ENCODE peak calls at places on chromosomes 4 and X, in five cellular contexts. One of them, this sample, is unnamed.

GRCh38 chr4:105765690-105766407 is 57.3 kb downstream of the GSTCD start:
- DNase-seq in OCI-LY7: no peak
- DNase-seq in IMR-90: peak; percentile 94
- DNase-seq in left lung: no peak
- DNase-seq in PC-3: peak; percentile 85
- DNase-seq in this sample: peak; percentile 95

GRCh38 chr4:109733728-109734127 is 3.9 kb upstream of the PLA2G12A start:
- DNase-seq in OCI-LY7: no peak
- DNase-seq in IMR-90: no peak
- DNase-seq in left lung: no peak
- DNase-seq in PC-3: no peak
- DNase-seq in this sample: no peak

GRCh38 chrX:41276661-41277506 is 57.1 kb upstream of the DDX3X start:
- DNase-seq in OCI-LY7: peak; percentile 57
- DNase-seq in IMR-90: no peak
- DNase-seq in left lung: no peak
- DNase-seq in PC-3: no peak
- DNase-seq in this sample: no peak

GRCh38 chr4:7699040-7699439 is 240.6 kb downstream of the AFAP1 start:
- DNase-seq in OCI-LY7: no peak
- DNase-seq in IMR-90: peak; percentile 86
- DNase-seq in left lung: peak; percentile 48
- DNase-seq in PC-3: no peak
- DNase-seq in this sample: peak; percentile 23

GRCh38 chrX:8849462-8849861 is 48.3 kb upstream of the FAM9A start:
- DNase-seq in OCI-LY7: no peak
- DNase-seq in IMR-90: peak; percentile 26
- DNase-seq in left lung: no peak
- DNase-seq in PC-3: peak; percentile 69
- DNase-seq in this sample: no peak

GRCh38 chrX:15570145-15570544 is 30.6 kb downstream of the ACE2 start:
- DNase-seq in OCI-LY7: no peak
- DNase-seq in IMR-90: no peak
- DNase-seq in left lung: no peak
- DNase-seq in PC-3: no peak
- DNase-seq in this sample: no peak

GRCh38 chr4:102547973-102548372 is 46.8 kb downstream of the NFKB1 start:
- DNase-seq in OCI-LY7: no peak
- DNase-seq in IMR-90: no peak
- DNase-seq in left lung: no peak
- DNase-seq in PC-3: no peak
- DNase-seq in this sample: no peak

GRCh38 chr4:115433501-115433900 is 320.1 kb upstream of the NDST4 start:
- DNase-seq in OCI-LY7: no peak
- DNase-seq in IMR-90: no peak
- DNase-seq in left lung: no peak
- DNase-seq in PC-3: peak; percentile 32
- DNase-seq in this sample: no peak

GRCh38 chr4:15765910-15766703 is 12.0 kb upstream of the CD38 start:
- DNase-seq in OCI-LY7: peak; percentile 82
- DNase-seq in IMR-90: no peak
- DNase-seq in left lung: no peak
- DNase-seq in PC-3: no peak
- DNase-seq in this sample: no peak

GRCh38 chr4:15742637-15743036 is 35.5 kb upstream of the CD38 start:
- DNase-seq in OCI-LY7: no peak
- DNase-seq in IMR-90: no peak
- DNase-seq in left lung: no peak
- DNase-seq in PC-3: no peak
- DNase-seq in this sample: no peak

GRCh38 chr4:77203380-77204197 is 46.6 kb downstream of the CCNG2 start:
- DNase-seq in OCI-LY7: peak; percentile 86
- DNase-seq in IMR-90: peak; percentile 82
- DNase-seq in left lung: peak; percentile 35
- DNase-seq in PC-3: peak; percentile 79
- DNase-seq in this sample: peak; percentile 71

GRCh38 chrX:136623400-136623799 is 24.6 kb upstream of the CD40LG start:
- DNase-seq in OCI-LY7: no peak
- DNase-seq in IMR-90: no peak
- DNase-seq in left lung: no peak
- DNase-seq in PC-3: no peak
- DNase-seq in this sample: no peak

GRCh38 chr4:6198768-6199343 is 1.5 kb downstream of the JAKMIP1 start:
- DNase-seq in OCI-LY7: no peak
- DNase-seq in IMR-90: no peak
- DNase-seq in left lung: no peak
- DNase-seq in PC-3: no peak
- DNase-seq in this sample: no peak

GRCh38 chr4:41572414-41572986 is 34.5 kb downstream of the LIMCH1 start:
- DNase-seq in OCI-LY7: no peak
- DNase-seq in IMR-90: no peak
- DNase-seq in left lung: no peak
- DNase-seq in PC-3: no peak
- DNase-seq in this sample: no peak

GRCh38 chrX:26295425-26295824 is 79.5 kb downstream of the MAGEB5 start:
- DNase-seq in OCI-LY7: no peak
- DNase-seq in IMR-90: no peak
- DNase-seq in left lung: no peak
- DNase-seq in PC-3: no peak
- DNase-seq in this sample: peak; percentile 4

GRCh38 chr4:59869056-59869455 is 1331.1 kb upstream of the ADGRL3 start:
- DNase-seq in OCI-LY7: no peak
- DNase-seq in IMR-90: no peak
- DNase-seq in left lung: no peak
- DNase-seq in PC-3: no peak
- DNase-seq in this sample: no peak

GRCh38 chrX:26262121-26262523 is 46.2 kb downstream of the MAGEB5 start:
- DNase-seq in OCI-LY7: no peak
- DNase-seq in IMR-90: peak; percentile 26
- DNase-seq in left lung: no peak
- DNase-seq in PC-3: peak; percentile 7
- DNase-seq in this sample: peak; percentile 48

GRCh38 chr4:6278801-6279197 is 9.1 kb downstream of the WFS1 start:
- DNase-seq in OCI-LY7: no peak
- DNase-seq in IMR-90: peak; percentile 65
- DNase-seq in left lung: no peak
- DNase-seq in PC-3: no peak
- DNase-seq in this sample: peak; percentile 56

GRCh38 chr4:98421106-98421505 is 159.9 kb downstream of the RAP1GDS1 start:
- DNase-seq in OCI-LY7: no peak
- DNase-seq in IMR-90: peak; percentile 77
- DNase-seq in left lung: no peak
- DNase-seq in PC-3: no peak
- DNase-seq in this sample: peak; percentile 70

GRCh38 chr4:98416844-98417243 is 155.7 kb downstream of the RAP1GDS1 start:
- DNase-seq in OCI-LY7: no peak
- DNase-seq in IMR-90: no peak
- DNase-seq in left lung: no peak
- DNase-seq in PC-3: no peak
- DNase-seq in this sample: no peak
- H3K36me3 ChIP-seq in OCI-LY7: peaks cover 52% of the 10 kb centered on the region
- H3K36me3 ChIP-seq in IMR-90: peaks cover 2% of the 10 kb centered on the region
- H3K36me3 ChIP-seq in left lung: peaks cover 67% of the 10 kb centered on the region
- H3K36me3 ChIP-seq in PC-3: peaks cover 6% of the 10 kb centered on the region
- H3K36me3 ChIP-seq in this sample: no peaks in the 10 kb centered on the region

GRCh38 chr4:23717528-23718248 is 172.2 kb downstream of the PPARGC1A start:
- DNase-seq in OCI-LY7: peak; percentile 39
- DNase-seq in IMR-90: peak; percentile 31
- DNase-seq in left lung: no peak
- DNase-seq in PC-3: peak; percentile 43
- DNase-seq in this sample: peak; percentile 15
- TF ChIP-seq CTCF in OCI-LY7: peak; percentile 73
- TF ChIP-seq CTCF in IMR-90: peak; percentile 46
- TF ChIP-seq CTCF in left lung: peak; percentile 16
- TF ChIP-seq CTCF in PC-3: peak; percentile 57
- TF ChIP-seq CTCF in this sample: peak; percentile 50

GRCh38 chrX:38087594-38087993 is 81.2 kb downstream of the SYTL5 start:
- DNase-seq in OCI-LY7: no peak
- DNase-seq in IMR-90: no peak
- DNase-seq in left lung: no peak
- DNase-seq in PC-3: peak; percentile 65
- DNase-seq in this sample: no peak

GRCh38 chrX:38089173-38089982 is 83.0 kb downstream of the SYTL5 start:
- DNase-seq in OCI-LY7: no peak
- DNase-seq in IMR-90: no peak
- DNase-seq in left lung: no peak
- DNase-seq in PC-3: no peak
- DNase-seq in this sample: no peak

GRCh38 chrX:38081926-38082708 is 75.8 kb downstream of the SYTL5 start:
- DNase-seq in OCI-LY7: no peak
- DNase-seq in IMR-90: no peak
- DNase-seq in left lung: no peak
- DNase-seq in PC-3: no peak
- DNase-seq in this sample: no peak

GRCh38 chrX:38085797-38086196 is 79.4 kb downstream of the SYTL5 start:
- DNase-seq in OCI-LY7: no peak
- DNase-seq in IMR-90: no peak
- DNase-seq in left lung: no peak
- DNase-seq in PC-3: no peak
- DNase-seq in this sample: no peak

GRCh38 chrX:38086451-38087215 is 80.3 kb downstream of the SYTL5 start:
- DNase-seq in OCI-LY7: no peak
- DNase-seq in IMR-90: no peak
- DNase-seq in left lung: no peak
- DNase-seq in PC-3: no peak
- DNase-seq in this sample: no peak
- H3K36me3 ChIP-seq in OCI-LY7: no peaks in the 10 kb centered on the region
- H3K36me3 ChIP-seq in IMR-90: no peaks in the 10 kb centered on the region
- H3K36me3 ChIP-seq in left lung: no peaks in the 10 kb centered on the region
- H3K36me3 ChIP-seq in PC-3: no peaks in the 10 kb centered on the region
- H3K36me3 ChIP-seq in this sample: no peaks in the 10 kb centered on the region

GRCh38 chr4:98672583-98673281 is 14.3 kb upstream of the TSPAN5 start:
- DNase-seq in OCI-LY7: no peak
- DNase-seq in IMR-90: no peak
- DNase-seq in left lung: no peak
- DNase-seq in PC-3: no peak
- DNase-seq in this sample: no peak
- TF ChIP-seq CTCF in OCI-LY7: no peak
- TF ChIP-seq CTCF in IMR-90: no peak
- TF ChIP-seq CTCF in left lung: no peak
- TF ChIP-seq CTCF in PC-3: no peak
- TF ChIP-seq CTCF in this sample: no peak

GRCh38 chr4:73087871-73088270 is 18.4 kb upstream of the COX18 start:
- DNase-seq in OCI-LY7: no peak
- DNase-seq in IMR-90: no peak
- DNase-seq in left lung: no peak
- DNase-seq in PC-3: no peak
- DNase-seq in this sample: no peak

GRCh38 chr4:73098713-73099112 is 29.2 kb upstream of the COX18 start:
- DNase-seq in OCI-LY7: no peak
- DNase-seq in IMR-90: no peak
- DNase-seq in left lung: no peak
- DNase-seq in PC-3: no peak
- DNase-seq in this sample: no peak

GRCh38 chr4:73090738-73091137 is 21.2 kb upstream of the COX18 start:
- DNase-seq in OCI-LY7: no peak
- DNase-seq in IMR-90: no peak
- DNase-seq in left lung: no peak
- DNase-seq in PC-3: no peak
- DNase-seq in this sample: no peak

DNA sequence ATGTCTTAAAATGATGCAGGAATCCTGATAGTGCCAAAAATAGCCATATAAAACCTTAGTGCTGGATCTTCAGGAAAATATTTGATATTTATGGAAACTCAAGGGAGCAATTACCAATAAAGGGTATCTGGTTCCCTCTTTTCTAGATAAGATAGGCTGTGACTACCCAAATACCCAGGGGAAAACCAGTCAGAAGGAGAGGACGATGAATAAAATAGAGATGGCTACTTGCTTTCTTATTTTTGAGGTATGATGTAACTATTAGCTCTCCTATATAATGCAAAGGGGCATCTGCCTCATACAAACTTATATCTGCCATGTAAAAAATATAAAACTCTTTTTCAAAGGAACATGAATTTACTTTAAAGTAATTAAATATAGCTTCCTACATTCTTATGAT is 23.4 kb upstream of the COX18 start:
- DNase-seq in OCI-LY7: no peak
- DNase-seq in IMR-90: no peak
- DNase-seq in left lung: no peak
- DNase-seq in PC-3: no peak
- DNase-seq in this sample: no peak
- H3K36me3 ChIP-seq in OCI-LY7: peaks cover 96% of the 10 kb centered on the region
- H3K36me3 ChIP-seq in IMR-90: peaks cover 27% of the 10 kb centered on the region
- H3K36me3 ChIP-seq in left lung: peaks cover 86% of the 10 kb centered on the region
- H3K36me3 ChIP-seq in PC-3: peaks cover 48% of the 10 kb centered on the region
- H3K36me3 ChIP-seq in this sample: peaks cover 46% of the 10 kb centered on the region

DNA sequence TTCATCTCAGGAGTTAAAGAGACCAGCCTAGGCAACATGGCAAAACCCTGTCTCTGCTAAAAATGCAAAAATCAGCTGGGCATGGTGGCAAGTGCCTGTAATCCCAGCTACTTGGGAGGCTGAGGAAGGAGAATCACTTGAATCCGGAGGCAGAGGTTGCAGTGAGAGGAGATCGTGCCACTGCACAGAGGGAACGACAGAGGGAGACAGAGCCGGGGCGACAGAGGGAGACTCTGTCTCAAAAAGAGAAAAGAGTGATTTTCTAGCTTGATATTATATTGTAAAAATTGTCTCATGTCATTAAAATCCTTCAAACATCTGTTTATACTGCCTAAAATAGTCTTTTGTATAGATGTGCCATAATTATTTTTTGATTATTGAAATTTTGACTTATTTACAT is 225.4 kb upstream of the AGA start:
- DNase-seq in OCI-LY7: no peak
- DNase-seq in IMR-90: no peak
- DNase-seq in left lung: no peak
- DNase-seq in PC-3: peak; percentile 49
- DNase-seq in this sample: no peak
- TF ChIP-seq CTCF in OCI-LY7: no peak
- TF ChIP-seq CTCF in IMR-90: no peak
- TF ChIP-seq CTCF in left lung: no peak
- TF ChIP-seq CTCF in PC-3: peak; percentile 71
- TF ChIP-seq CTCF in this sample: peak; percentile 36

GRCh38 chr4:88742561-88742960 is 44.9 kb upstream of the NAP1L5 start:
- DNase-seq in OCI-LY7: no peak
- DNase-seq in IMR-90: peak; percentile 36
- DNase-seq in left lung: no peak
- DNase-seq in PC-3: no peak
- DNase-seq in this sample: peak; percentile 8
- H3K36me3 ChIP-seq in OCI-LY7: no peaks in the 10 kb centered on the region
- H3K36me3 ChIP-seq in IMR-90: peaks cover 23% of the 10 kb centered on the region
- H3K36me3 ChIP-seq in left lung: peaks cover 40% of the 10 kb centered on the region
- H3K36me3 ChIP-seq in PC-3: peaks cover 7% of the 10 kb centered on the region
- H3K36me3 ChIP-seq in this sample: peaks cover 10% of the 10 kb centered on the region

GRCh38 chr4:24889991-24890390 is 22.9 kb downstream of the CCDC149 start:
- DNase-seq in OCI-LY7: no peak
- DNase-seq in IMR-90: peak; percentile 34
- DNase-seq in left lung: no peak
- DNase-seq in PC-3: peak; percentile 43
- DNase-seq in this sample: no peak
- TF ChIP-seq CTCF in OCI-LY7: no peak
- TF ChIP-seq CTCF in IMR-90: no peak
- TF ChIP-seq CTCF in left lung: no peak
- TF ChIP-seq CTCF in PC-3: no peak
- TF ChIP-seq CTCF in this sample: no peak

DNA sequence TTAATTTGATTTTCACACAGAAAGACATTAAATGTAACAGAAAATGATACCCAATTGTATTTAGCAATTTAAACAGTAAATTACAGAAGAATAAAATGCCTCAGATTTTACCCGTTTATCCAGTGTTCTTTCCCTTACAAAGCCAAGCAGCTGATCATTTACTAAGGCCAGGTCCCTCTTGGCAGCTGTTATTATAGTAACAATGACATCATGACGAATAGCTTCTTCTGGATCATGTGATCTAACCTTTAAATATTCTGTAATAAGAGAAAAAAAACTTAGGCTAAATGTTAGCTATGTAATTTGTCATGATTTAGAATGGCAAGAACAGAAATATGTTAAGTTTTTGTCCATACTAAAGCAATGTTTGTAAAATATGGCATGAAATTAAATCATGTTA is 69.4 kb downstream of the PDS5A start:
- DNase-seq in OCI-LY7: no peak
- DNase-seq in IMR-90: peak; percentile 40
- DNase-seq in left lung: no peak
- DNase-seq in PC-3: no peak
- DNase-seq in this sample: no peak
- H3K36me3 ChIP-seq in OCI-LY7: peaks cover 84% of the 10 kb centered on the region
- H3K36me3 ChIP-seq in IMR-90: peaks cover 16% of the 10 kb centered on the region
- H3K36me3 ChIP-seq in left lung: peaks cover 77% of the 10 kb centered on the region
- H3K36me3 ChIP-seq in PC-3: peaks cover 9% of the 10 kb centered on the region
- H3K36me3 ChIP-seq in this sample: peaks cover 11% of the 10 kb centered on the region

This sample was measured in brain microvascular endothelial cell.